ENCODE peak calls at places on chromosome 15, in seven cellular contexts. C is fibroblast of mammary gland; V is left lung; W is H1; O is Calu3; J is activated CD8-positive, alpha-beta memory T cell treated with anti-CD3 and anti-CD28 coated beads for 48 hours; Y is cardiac septum. Z is an unnamed sample.

GRCh38 chr15:73899197-73900128 is 26.1 kb downstream of the TBC1D21 start:
- DNase-seq in W (no peak), J (no peak), Y (peak), C (peak), V (peak), O (no peak), Z (no peak)

GRCh38 chr15:42092666-42093445 is 1.5 kb downstream of the PLA2G4D start:
- DNase-seq in J (no peak), C (peak), Y (no peak), W (no peak), O (no peak), V (no peak), Z (no peak)

GRCh38 chr15:92492556-92492955 is 98.9 kb downstream of the ST8SIA2 start:
- DNase-seq in O (no peak), W (no peak), C (no peak), J (no peak), Y (no peak), V (no peak), Z (no peak)

GRCh38 chr15:100093211-100094126 is 248.3 kb downstream of the ADAMTS17 start:
- DNase-seq in J (no peak), V (no peak), W (no peak), C (no peak), O (no peak), Y (no peak), Z (no peak)

GRCh38 chr15:48696627-48697312 is 51.3 kb upstream of the FBN1 start:
- DNase-seq in J (no peak), O (no peak), C (peak), V (no peak), Y (no peak), W (no peak), Z (no peak)

GRCh38 chr15:95196176-95196915 is 965.0 kb downstream of the MCTP2 start:
- DNase-seq in V (no peak), W (no peak), O (peak), J (no peak), Y (no peak), C (no peak), Z (no peak)

GRCh38 chr15:88788036-88788435 is 15.2 kb upstream of the ACAN start:
- DNase-seq in W (no peak), Y (no peak), C (no peak), V (no peak), J (no peak), O (no peak), Z (no peak)

GRCh38 chr15:56804908-56805307 is 71.6 kb upstream of the ZNF280D start:
- DNase-seq in Y (no peak), C (peak), V (no peak), W (no peak), O (no peak), J (no peak), Z (no peak)

GRCh38 chr15:78316211-78317077 is 17.0 kb upstream of the SKIC8 start:
- DNase-seq in C (no peak), Y (no peak), O (no peak), J (no peak), W (no peak), V (no peak), Z (no peak)

GRCh38 chr15:91813924-91814323 is 39.6 kb upstream of the SLCO3A1 start:
- DNase-seq in W (no peak), Y (no peak), V (no peak), J (no peak), O (no peak), C (no peak), Z (no peak)

GRCh38 chr15:69484837-69485236 is 32.2 kb downstream of the RPLP1 start:
- DNase-seq in J (no peak), O (no peak), Y (no peak), W (no peak), C (no peak), V (no peak), Z (peak)

GRCh38 chr15:25790003-25790660 is 73.0 kb downstream of the ATP10A start:
- DNase-seq in J (no peak), V (peak), Y (no peak), W (no peak), C (peak), O (no peak), Z (peak)